ENCODE peak calls at places on chromosomes 12 and 14, in five cellular contexts. T is body of pancreas; Z is activated CD8-positive, alpha-beta memory T cell treated with anti-CD3 and anti-CD28 coated beads, Interleukin-2, amount 50 U/mL, for 4 hours; B is retinal pigment epithelial cell; M is stimulated activated CD8-positive, alpha-beta memory T cell treated with anti-CD3 and anti-CD28 coated beads, Interleukin-7, amount 100 ng/mL, for 48 hours. F is an unnamed sample.

GRCh38 chr12:24909667-24910066 is 39.2 kb downstream of the BCAT1 start:
- DNase-seq in T (peak), Z (no peak), B (peak), M (no peak), F (peak)

GRCh38 chr14:22433059-22433458 is 156.0 kb downstream of the DAD1 start:
- DNase-seq in T (no peak), Z (no peak), B (no peak), M (no peak), F (no peak)

GRCh38 chr14:91847693-91848092 is 19.6 kb downstream of the TC2N start:
- DNase-seq in T (no peak), Z (no peak), B (no peak), M (no peak), F (no peak)

GRCh38 chr12:122395319-122395718 is 27.1 kb downstream of the CLIP1 start:
- DNase-seq in T (no peak), Z (no peak), B (peak), M (no peak), F (no peak)

GRCh38 chr14:102096569-102097188 is 9.8 kb upstream of the HSP90AA1 start:
- DNase-seq in T (peak), Z (peak), B (no peak), M (no peak), F (no peak)

GRCh38 chr14:44135972-44136371 is 371.1 kb downstream of the FSCB start:
- DNase-seq in T (no peak), Z (no peak), B (no peak), M (no peak), F (no peak)

GRCh38 chr14:102092806-102093205 is 6.0 kb upstream of the HSP90AA1 start:
- DNase-seq in T (no peak), Z (no peak), B (no peak), M (no peak), F (no peak)

GRCh38 chr14:95359974-95360826 is 40.5 kb upstream of the CLMN start:
- DNase-seq in T (peak), Z (no peak), B (no peak), M (no peak), F (peak)

GRCh38 chr12:64059685-64060084 is 162.4 kb downstream of the KICS2 start:
- DNase-seq in T (no peak), Z (no peak), B (no peak), M (no peak), F (no peak)

GRCh38 chr12:100254876-100255275 is 12.0 kb downstream of the DEPDC4 start:
- DNase-seq in T (no peak), Z (no peak), B (no peak), M (no peak), F (no peak)

GRCh38 chr12:127355061-127355820 is 911.7 kb upstream of the TMEM132C start:
- DNase-seq in T (no peak), Z (no peak), B (no peak), M (no peak), F (no peak)

GRCh38 chr12:16600525-16600924 is 5.4 kb downstream of the LMO3 start:
- DNase-seq in T (peak), Z (no peak), B (no peak), M (no peak), F (no peak)

GRCh38 chr14:90628825-90629224 is 187.4 kb downstream of the TTC7B start:
- DNase-seq in T (peak), Z (no peak), B (no peak), M (no peak), F (no peak)

GRCh38 chr12:127588224-127588623 is 678.7 kb upstream of the TMEM132C start:
- DNase-seq in T (no peak), Z (no peak), B (no peak), M (no peak), F (no peak)

GRCh38 chr14:95208598-95208997 is 51.3 kb upstream of the DICER1 start:
- DNase-seq in T (no peak), Z (no peak), B (no peak), M (no peak), F (no peak)

GRCh38 chr14:78228702-78229327 is 58.6 kb downstream of the NRXN3 start:
- DNase-seq in T (no peak), Z (no peak), B (no peak), M (no peak), F (no peak)

GRCh38 chr14:59020382-59020781 is 168.1 kb upstream of the DAAM1 start:
- DNase-seq in T (peak), Z (no peak), B (peak), M (no peak), F (no peak)

GRCh38 chr12:124607681-124608425 is 40.4 kb upstream of the NCOR2 start:
- DNase-seq in T (no peak), Z (no peak), B (no peak), M (no peak), F (no peak)

GRCh38 chr14:75224561-75224960 is 48.1 kb upstream of the TMED10 start:
- DNase-seq in T (no peak), Z (no peak), B (no peak), M (no peak), F (no peak)

GRCh38 chr12:122834921-122835692 is at the start of gene HIP1R:
- DNase-seq in T (peak), Z (peak), B (no peak), M (no peak), F (no peak)

GRCh38 chr12:9961106-9961505 is 10.1 kb upstream of the CLEC12A start:
- DNase-seq in T (no peak), Z (no peak), B (no peak), M (no peak), F (no peak)

GRCh38 chr12:130988261-130989175 is 34.8 kb downstream of the ADGRD1 start:
- DNase-seq in T (no peak), Z (no peak), B (no peak), M (no peak), F (no peak)

GRCh38 chr14:104423715-104424405 is 155.7 kb upstream of the C14orf180 start:
- DNase-seq in T (no peak), Z (no peak), B (no peak), M (no peak), F (no peak)

GRCh38 chr12:66965613-66966012 is 286.7 kb upstream of the GRIP1 start:
- DNase-seq in T (no peak), Z (no peak), B (no peak), M (no peak), F (peak)

GRCh38 chr14:97180304-97181200 is 383.4 kb downstream of the VRK1 start:
- DNase-seq in T (no peak), Z (no peak), B (peak), M (no peak), F (no peak)

F was measured in epithelial cell of proximal tubule.